ENCODE peak calls at places on chromosomes 5 and 9, in nine cellular contexts. R is spleen, T is hepatocyte, Y is type B pancreatic cell, J is neural crest cell, K is mesothelial cell of epicardium, B is transverse colon, G is progenitor cell of endocrine pancreas, A is nephron progenitor cell. U is an unnamed sample.

GRCh38 chr9:104386425-104387069 is 117.5 kb upstream of the OR13F1 start:
- DNase-seq in R (no peak), T (peak), Y (no peak), J (no peak), K (no peak), B (no peak), G (no peak), A (no peak), U (no peak)

GRCh38 chr9:76249309-76249708 is 144.9 kb downstream of the RFK start:
- DNase-seq in R (no peak), T (no peak), Y (no peak), J (no peak), K (no peak), B (no peak), G (no peak), A (no peak), U (no peak)

GRCh38 chr9:38000332-38000731 is 68.7 kb downstream of the SHB start:
- DNase-seq in R (no peak), T (no peak), Y (no peak), J (no peak), K (no peak), B (no peak), G (no peak), A (no peak), U (no peak)

GRCh38 chr9:95127249-95128176 is 190.0 kb downstream of the FANCC start:
- DNase-seq in R (peak), T (peak), Y (peak), J (peak), K (peak), B (peak), G (peak), A (peak), U (peak)

GRCh38 chr9:134736791-134737489 is 95.3 kb downstream of the COL5A1 start:
- DNase-seq in R (no peak), T (no peak), Y (no peak), J (no peak), K (no peak), B (no peak), G (no peak), A (no peak), U (no peak)

GRCh38 chr5:100840364-100840763 is 62.7 kb downstream of the ST8SIA4 start:
- DNase-seq in R (no peak), T (no peak), Y (no peak), J (no peak), K (no peak), B (no peak), G (no peak), A (no peak), U (no peak)

GRCh38 chr9:120556780-120557179 is 23.2 kb downstream of the CDK5RAP2 start:
- DNase-seq in R (no peak), T (no peak), Y (no peak), J (no peak), K (no peak), B (no peak), G (no peak), A (no peak), U (no peak)

GRCh38 chr9:86942352-86943222 is 4.7 kb downstream of the GAS1 start:
- DNase-seq in R (no peak), T (no peak), Y (no peak), J (no peak), K (no peak), B (no peak), G (no peak), A (no peak), U (no peak)

GRCh38 chr5:77168187-77168883 is 42.1 kb upstream of the PDE8B start:
- DNase-seq in R (peak), T (peak), Y (no peak), J (no peak), K (no peak), B (peak), G (no peak), A (no peak), U (no peak)

DNA sequence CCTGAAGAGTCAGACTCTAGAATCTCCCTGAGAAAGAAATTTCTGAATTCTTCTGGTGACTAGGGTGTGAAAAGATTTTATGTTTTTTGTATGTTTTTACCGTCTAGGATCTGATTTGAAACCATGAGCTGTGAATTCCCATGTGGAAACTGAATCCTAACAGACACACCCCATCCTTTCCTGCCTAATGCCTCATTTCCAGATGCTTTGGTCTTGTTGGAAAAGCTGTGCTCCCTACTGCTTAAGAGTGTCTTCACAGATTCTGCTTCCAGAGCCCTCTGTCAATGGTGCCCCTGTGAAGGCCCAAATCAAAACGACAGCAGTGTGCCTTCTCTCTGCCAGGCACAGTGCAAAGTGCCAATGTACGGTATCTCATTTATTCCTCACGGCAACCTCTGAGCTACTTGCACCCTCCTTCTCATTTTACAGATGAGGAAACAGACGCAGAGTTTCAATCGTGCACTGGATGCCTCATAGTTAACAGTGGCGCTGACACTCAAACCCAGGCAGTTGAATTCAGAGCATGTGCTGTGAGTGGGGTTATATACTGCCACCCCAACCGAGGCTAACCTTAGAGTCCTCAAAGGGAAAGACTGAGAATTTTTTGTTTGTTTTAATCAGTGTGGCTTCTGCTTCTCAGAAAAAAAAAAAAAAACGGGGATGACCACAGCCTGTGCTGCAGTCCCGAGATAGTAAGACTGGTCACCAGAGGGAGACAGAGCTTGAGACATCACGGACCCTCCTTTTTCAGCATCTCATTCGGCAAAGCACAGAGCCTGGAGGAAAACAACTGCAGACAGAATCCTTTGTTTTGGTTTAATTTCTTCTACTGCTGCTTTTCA is 188.4 kb downstream of the SNCAIP start:
- DNase-seq in R (no peak), T (peak), Y (no peak), J (peak), K (no peak), B (no peak), G (no peak), A (peak), U (no peak)
- TF ChIP-seq CTCF in R (no peak), T (peak), Y (peak), J (peak), K (peak), B (no peak), G (peak), A (peak), U (no peak)

DNA sequence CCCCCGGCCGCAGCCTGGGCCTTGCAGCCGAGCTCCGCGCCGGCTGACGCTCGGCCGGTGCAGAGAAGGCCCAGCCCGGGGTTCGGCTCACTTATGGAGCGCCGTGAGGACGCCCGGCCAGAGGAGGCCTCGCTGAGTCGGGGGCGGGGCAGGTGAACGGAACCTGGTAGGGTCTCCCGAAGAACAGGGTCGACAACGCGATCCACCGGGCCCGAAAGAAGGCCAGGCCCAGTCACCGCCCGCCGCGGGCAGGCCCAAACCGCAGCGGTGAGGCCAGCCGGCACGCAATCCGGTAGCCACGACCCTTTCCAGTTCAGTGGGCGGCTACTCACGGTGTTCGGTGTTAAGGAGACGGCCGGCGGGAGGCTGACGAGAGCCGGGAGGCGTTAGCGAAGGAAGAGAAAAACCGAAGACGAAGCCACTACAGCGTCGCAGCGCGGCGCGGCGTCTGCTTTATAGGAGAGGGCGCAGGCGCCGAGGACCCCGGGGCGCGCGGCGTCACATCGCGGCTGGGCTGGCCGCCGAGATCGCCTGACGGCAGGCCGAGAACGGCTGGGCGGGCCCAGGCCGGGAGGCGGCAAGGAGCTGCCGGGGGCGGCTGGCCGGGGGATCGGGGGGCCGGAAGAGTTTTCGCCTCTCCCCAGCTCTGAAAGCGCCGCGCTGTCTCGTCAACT is at the start of gene SKP1:
- DNase-seq in R (peak), T (peak), Y (peak), J (peak), K (peak), B (peak), G (peak), A (peak), U (peak)
- TF ChIP-seq CTCF in R (no peak), T (no peak), Y (no peak), J (no peak), K (no peak), B (no peak), G (no peak), A (no peak), U (no peak)

DNA sequence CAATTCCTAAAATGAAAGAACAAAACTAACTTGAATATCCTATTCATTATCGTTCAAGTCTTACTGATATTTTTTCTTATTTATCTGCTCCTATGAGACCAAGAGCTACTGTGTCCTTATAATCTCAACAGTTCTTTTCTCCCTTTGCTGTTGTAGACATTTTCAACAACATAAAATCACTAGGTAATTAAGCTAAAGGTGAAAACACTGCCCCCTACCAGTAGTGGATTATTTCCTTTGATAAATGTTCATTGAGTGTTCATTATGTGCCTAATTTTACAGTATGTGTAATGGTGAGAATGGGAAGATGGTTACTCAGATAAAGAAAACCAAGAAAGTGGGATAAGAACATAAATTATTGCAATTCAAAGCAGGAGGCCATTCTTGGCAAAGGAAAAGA is 41.4 kb upstream of the PAPPA start:
- DNase-seq in R (no peak), T (no peak), Y (no peak), J (no peak), K (no peak), B (no peak), G (no peak), A (no peak), U (no peak)
- TF ChIP-seq CTCF in R (no peak), T (peak), Y (peak), J (peak), K (no peak), B (no peak), G (peak), A (no peak), U (no peak)

DNA sequence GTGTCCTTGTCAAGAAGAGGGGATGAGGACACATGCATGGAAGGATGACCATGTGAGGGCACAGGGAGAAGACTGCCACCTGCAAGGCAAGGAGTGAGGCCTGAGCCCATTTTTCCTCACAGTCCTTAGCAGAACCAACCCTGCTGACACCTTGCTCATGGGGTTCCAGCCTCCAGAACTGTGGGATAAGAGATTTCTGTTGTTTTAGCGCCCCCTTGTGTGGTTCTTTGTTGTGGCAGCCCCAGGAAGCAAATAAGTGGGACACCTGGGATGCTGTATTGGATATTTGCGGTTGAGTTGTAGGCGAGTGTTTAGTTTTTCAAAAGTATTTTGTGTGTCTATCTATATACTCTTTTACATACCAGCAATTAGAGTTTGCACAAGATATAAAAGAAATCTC is 206.4 kb downstream of the NXNL2 start:
- DNase-seq in R (no peak), T (no peak), Y (no peak), J (no peak), K (no peak), B (no peak), G (no peak), A (no peak), U (no peak)
- TF ChIP-seq CTCF in R (no peak), T (peak), Y (peak), J (peak), K (no peak), B (peak), G (peak), A (peak), U (peak)

DNA sequence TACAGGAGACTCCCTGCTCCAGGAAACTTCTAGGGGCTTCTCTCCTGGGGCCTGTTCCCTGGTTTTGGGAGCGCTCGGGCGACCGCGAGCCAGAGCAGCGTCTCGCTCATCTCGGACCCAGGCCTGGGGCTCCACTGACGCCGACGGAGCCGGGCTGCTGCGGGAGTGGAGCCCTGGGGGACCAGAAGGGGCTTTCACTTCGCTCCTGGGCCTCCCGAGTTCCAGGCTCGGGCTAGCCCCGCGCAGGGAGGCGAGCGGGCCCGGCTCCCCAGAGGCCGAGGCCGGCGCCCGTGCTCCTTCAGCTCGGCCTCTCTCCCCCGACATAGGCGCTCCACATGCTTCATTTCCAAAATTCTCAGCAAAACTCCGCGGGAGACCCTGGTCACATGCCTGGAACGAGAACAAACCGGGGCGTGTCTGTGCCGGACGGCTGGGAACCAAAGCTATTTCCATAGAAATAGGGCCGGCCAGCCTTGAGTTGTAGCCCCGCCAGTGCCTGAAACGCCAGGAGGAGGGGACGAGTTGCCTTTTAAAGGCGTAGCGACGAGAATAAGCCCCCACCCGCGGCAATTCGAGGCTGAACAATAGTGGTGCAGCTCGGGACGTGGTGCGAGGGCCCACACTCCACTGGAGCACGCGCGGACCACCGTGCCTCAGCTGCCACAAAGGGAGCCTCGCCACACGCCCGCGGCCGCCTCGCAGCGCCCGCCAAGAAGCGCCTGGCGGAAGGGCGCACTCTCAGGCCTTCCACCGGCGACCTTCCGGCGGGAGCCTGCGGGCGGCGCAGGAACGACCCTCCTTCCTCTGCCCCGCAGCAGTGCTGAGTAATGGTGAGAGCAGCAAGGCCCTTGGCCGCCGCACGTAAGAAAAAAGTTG is 1.1 kb upstream of the G3BP1 start:
- DNase-seq in R (peak), T (peak), Y (peak), J (peak), K (peak), B (peak), G (no peak), A (peak), U (peak)
- TF ChIP-seq CTCF in R (no peak), T (peak), Y (no peak), J (no peak), K (no peak), B (no peak), G (peak), A (no peak), U (no peak)

DNA sequence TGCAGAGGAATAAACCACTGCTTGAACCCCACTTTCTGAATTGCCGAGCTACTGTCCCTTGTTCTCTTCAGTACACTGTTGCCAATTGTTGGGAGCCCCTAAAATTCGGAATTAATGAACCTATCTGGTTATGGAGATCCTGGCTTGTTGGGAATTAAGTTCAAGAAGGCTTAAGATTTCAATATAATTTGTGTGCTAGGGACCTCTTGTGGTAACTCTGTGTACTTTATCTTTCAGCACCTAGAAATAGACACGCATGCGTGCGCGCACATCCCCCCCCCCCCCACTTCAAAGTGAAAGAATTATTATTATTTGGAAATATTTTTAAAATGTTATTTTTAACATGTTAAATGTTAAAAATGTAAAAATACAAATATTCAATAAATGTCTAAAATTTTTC is 53.3 kb upstream of the FAM169A start:
- DNase-seq in R (no peak), T (peak), Y (no peak), J (no peak), K (no peak), B (no peak), G (no peak), A (peak), U (no peak)
- TF ChIP-seq CTCF in R (no peak), T (peak), Y (peak), J (peak), K (peak), B (peak), G (peak), A (peak), U (peak)

DNA sequence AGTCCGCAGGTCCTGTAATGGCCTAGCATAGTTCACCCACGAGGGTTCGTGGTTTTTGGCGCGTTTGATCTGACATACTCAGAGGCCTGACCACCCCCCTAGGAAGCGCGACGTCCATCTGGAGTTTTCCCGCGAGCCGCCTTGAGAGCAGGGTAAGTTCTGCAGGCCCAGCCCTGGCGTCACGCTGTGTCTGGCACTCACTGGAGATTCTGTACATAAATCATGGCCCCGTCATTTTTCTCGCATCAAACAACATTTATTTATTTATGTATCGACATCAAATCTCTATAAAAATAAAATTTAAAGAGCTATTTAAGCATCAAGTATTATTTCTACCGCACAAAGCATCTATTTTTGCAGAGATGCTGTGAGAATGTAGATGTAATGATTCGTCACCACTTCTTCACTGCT is 446 bp upstream of the TRIM41 start:
- DNase-seq in R (no peak), T (no peak), Y (no peak), J (no peak), K (no peak), B (no peak), G (no peak), A (no peak), U (no peak)
- TF ChIP-seq CTCF in R (no peak), T (no peak), Y (peak), J (peak), K (no peak), B (peak), G (peak), A (no peak), U (peak)

GRCh38 chr9:29203216-29203930 is 1630.1 kb upstream of the C9orf72 start:
- DNase-seq in R (no peak), T (peak), Y (no peak), J (no peak), K (no peak), B (no peak), G (no peak), A (no peak), U (no peak)
- TF ChIP-seq CTCF in R (no peak), T (no peak), Y (no peak), J (no peak), K (no peak), B (no peak), G (no peak), A (no peak), U (no peak)